ENCODE peak calls at places on chromosome 7, in five cellular contexts. Y is body of pancreas, T is PC-9, C is upper lobe of right lung, L is adrenal gland. K is an unnamed sample.
A peak's percentile ranks its signal among the peaks of the same experiment; 100 is the strongest.

GRCh38 chr7:108486291-108486966 is 30.2 kb upstream of the NRCAM start:
- DNase-seq in Y (no peak), T (no peak), C (no peak), L (no peak), K (no peak)

GRCh38 chr7:36677769-36678435 is 46.4 kb downstream of the AOAH start:
- DNase-seq in Y (no peak), T (no peak), C (no peak), L (no peak), K (no peak)

GRCh38 chr7:148847815-148848726 is 36.0 kb downstream of the EZH2 start:
- DNase-seq in Y (no peak), T (no peak), C (no peak), L (no peak), K (no peak)

GRCh38 chr7:139648941-139649425 is 125.5 kb downstream of the CLEC2L start:
- DNase-seq in Y (peak; percentile 25), T (no peak), C (peak; percentile 70), L (no peak), K (no peak)

GRCh38 chr7:14748461-14748860 is 154.1 kb downstream of the DGKB start:
- DNase-seq in Y (no peak), T (no peak), C (no peak), L (no peak), K (no peak)

GRCh38 chr7:34091330-34091917 is 186.1 kb downstream of the BMPER start:
- DNase-seq in Y (peak; percentile 21), T (no peak), C (no peak), L (no peak), K (peak; percentile 14)

GRCh38 chr7:148791506-148791905 is 92.6 kb downstream of the EZH2 start:
- DNase-seq in Y (no peak), T (no peak), C (no peak), L (peak; percentile 46), K (no peak)

GRCh38 chr7:25851332-25852248 is 300.4 kb upstream of the NFE2L3 start:
- DNase-seq in Y (peak; percentile 81), T (peak; percentile 58), C (peak; percentile 86), L (peak; percentile 88), K (peak; percentile 85)

GRCh38 chr7:151115121-151115835 is 29.0 kb downstream of the AGAP3 start:
- DNase-seq in Y (peak; percentile 37), T (no peak), C (no peak), L (no peak), K (no peak)

GRCh38 chr7:106101726-106102125 is 10.4 kb downstream of the SYPL1 start:
- DNase-seq in Y (no peak), T (no peak), C (no peak), L (no peak), K (no peak)

GRCh38 chr7:106098889-106099288 is 13.2 kb downstream of the SYPL1 start:
- DNase-seq in Y (no peak), T (no peak), C (no peak), L (no peak), K (no peak)

GRCh38 chr7:106102387-106102966 is 9.6 kb downstream of the SYPL1 start:
- DNase-seq in Y (no peak), T (no peak), C (no peak), L (no peak), K (no peak)

GRCh38 chr7:106099539-106099938 is 12.6 kb downstream of the SYPL1 start:
- DNase-seq in Y (no peak), T (no peak), C (no peak), L (no peak), K (no peak)

GRCh38 chr7:106100863-106101262 is 11.2 kb downstream of the SYPL1 start:
- DNase-seq in Y (no peak), T (no peak), C (no peak), L (no peak), K (no peak)
- H3K4me1 ChIP-seq in Y (peaks cover 28% of the 10 kb centered on the region), T (no peaks in the 10 kb centered on the region), C (peaks cover 17% of the 10 kb centered on the region), L (peaks cover 41% of the 10 kb centered on the region), K (no peaks in the 10 kb centered on the region)

GRCh38 chr7:66078067-66078466 is 2.4 kb downstream of the ASL start:
- DNase-seq in Y (no peak), T (no peak), C (no peak), L (no peak), K (no peak)

GRCh38 chr7:66088861-66089838 is 13.5 kb downstream of the ASL start:
- DNase-seq in Y (no peak), T (no peak), C (no peak), L (no peak), K (no peak)

GRCh38 chr7:66082083-66082482 is 6.5 kb downstream of the ASL start:
- DNase-seq in Y (no peak), T (no peak), C (no peak), L (no peak), K (no peak)

GRCh38 chr7:66082886-66083415 is 7.3 kb downstream of the ASL start:
- DNase-seq in Y (no peak), T (no peak), C (no peak), L (no peak), K (no peak)

DNA sequence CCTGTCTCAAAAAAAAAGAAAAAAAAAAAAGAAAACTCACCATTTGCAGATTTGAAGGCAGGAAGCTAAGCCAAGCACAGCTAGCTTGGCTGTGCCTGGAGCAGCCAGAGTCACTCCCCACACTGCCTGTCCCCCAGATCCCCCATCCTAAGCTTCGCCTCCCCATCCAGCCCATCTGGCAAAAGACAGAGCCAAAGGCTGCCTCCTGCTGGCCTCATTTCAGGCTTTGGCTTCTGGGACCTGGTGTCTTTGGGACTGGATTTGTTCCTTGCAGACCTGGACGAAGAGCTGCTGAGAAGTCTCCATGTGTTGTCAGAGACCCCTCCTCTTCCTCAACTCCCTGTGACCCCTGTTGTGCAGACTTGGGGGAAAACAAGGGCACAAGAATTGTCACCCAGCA is 8.1 kb downstream of the ASL start:
- DNase-seq in Y (no peak), T (no peak), C (no peak), L (no peak), K (no peak)
- TF ChIP-seq CTCF in Y (no peak), T (no peak), C (no peak), L (no peak), K (peak; percentile 7)

GRCh38 chr7:107196834-107197610 is 28.2 kb downstream of the HBP1 start:
- DNase-seq in Y (no peak), T (no peak), C (no peak), L (no peak), K (no peak)

GRCh38 chr7:107190090-107190489 is 21.3 kb downstream of the HBP1 start:
- DNase-seq in Y (no peak), T (no peak), C (no peak), L (no peak), K (no peak)

GRCh38 chr7:107194051-107194450 is 25.2 kb downstream of the HBP1 start:
- DNase-seq in Y (no peak), T (no peak), C (no peak), L (no peak), K (no peak)
- H3K36me3 ChIP-seq in Y (no peaks in the 10 kb centered on the region), T (peaks cover 44% of the 10 kb centered on the region), C (peaks cover 92% of the 10 kb centered on the region), L (peaks cover 65% of the 10 kb centered on the region), K (peaks cover 15% of the 10 kb centered on the region)

GRCh38 chr7:112201839-112202238 is 4.4 kb downstream of the DOCK4 start:
- DNase-seq in Y (no peak), T (no peak), C (no peak), L (no peak), K (no peak)
- H3K4me1 ChIP-seq in Y (peaks cover 11% of the 10 kb centered on the region), T (peaks cover 25% of the 10 kb centered on the region), C (peaks cover 17% of the 10 kb centered on the region), L (peaks cover 8% of the 10 kb centered on the region), K (no peaks in the 10 kb centered on the region)

DNA sequence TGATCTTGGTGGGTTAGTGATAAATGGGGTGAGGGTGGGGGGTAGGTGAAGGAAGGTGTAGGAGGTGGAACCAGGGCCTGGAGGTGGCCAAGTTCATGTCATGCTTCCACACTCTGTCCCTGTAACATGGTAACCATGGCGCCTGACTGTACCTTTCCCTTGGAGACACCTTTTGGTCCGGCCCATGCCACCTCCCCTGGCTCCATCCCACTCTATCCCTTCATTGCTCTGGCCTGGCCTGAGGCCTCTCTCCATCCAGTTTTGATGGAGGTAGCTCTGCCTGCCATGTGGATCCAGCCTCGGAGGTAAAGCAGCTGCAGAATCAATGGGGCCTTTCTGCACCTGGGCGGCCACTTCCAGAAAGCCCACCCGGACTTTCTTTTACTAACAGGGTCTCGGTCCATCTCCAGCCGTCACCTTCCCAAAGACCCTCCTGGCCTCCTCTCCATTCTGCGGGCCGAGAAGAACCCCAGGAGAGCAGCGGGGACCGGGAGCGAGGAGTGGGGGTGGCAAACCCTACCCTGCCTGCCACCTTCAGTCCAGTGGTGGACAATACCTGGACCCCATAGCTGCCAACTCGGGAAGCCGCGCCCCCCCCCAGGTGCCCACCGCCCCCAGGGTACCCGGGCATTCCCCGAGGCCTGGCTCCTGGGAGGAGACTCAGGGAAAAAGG is 504 bp upstream of the TRRAP start:
- DNase-seq in Y (peak; percentile 12), T (no peak), C (peak; percentile 52), L (no peak), K (no peak)
- TF ChIP-seq CTCF in Y (no peak), T (no peak), C (no peak), L (no peak), K (no peak)

DNA sequence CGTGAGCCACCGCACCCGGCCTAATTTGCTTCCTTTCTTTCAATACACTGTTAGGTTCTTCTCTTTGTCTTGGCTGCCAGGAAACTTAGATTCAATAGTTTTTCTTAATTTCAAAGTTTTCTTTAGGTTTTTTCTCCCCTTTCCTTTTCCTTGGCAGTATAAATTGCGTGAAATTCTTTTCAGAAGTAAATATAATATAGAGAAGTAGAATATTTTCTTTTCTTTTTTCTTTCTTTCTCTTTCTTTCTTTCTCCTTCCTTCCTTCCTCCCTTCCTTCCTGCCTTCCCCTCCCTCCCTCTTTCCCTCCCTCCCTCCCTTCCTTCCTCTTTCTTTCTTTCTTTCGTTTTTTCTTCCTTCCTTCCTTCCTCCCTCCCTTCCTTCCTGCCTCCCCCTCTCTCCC is 1.7 kb downstream of the LRGUK start:
- DNase-seq in Y (no peak), T (no peak), C (no peak), L (no peak), K (no peak)
- H3K36me3 ChIP-seq in Y (no peaks in the 10 kb centered on the region), T (no peaks in the 10 kb centered on the region), C (no peaks in the 10 kb centered on the region), L (no peaks in the 10 kb centered on the region), K (no peaks in the 10 kb centered on the region)

GRCh38 chr7:76303829-76304505 is 1.5 kb downstream of the HSPB1 start:
- DNase-seq in Y (peak; percentile 60), T (no peak), C (no peak), L (no peak), K (no peak)

GRCh38 chr7:76303057-76303828 is 770 bp downstream of the HSPB1 start:
- DNase-seq in Y (peak; percentile 89), T (peak; percentile 88), C (peak; percentile 94), L (peak; percentile 90), K (peak; percentile 87)

GRCh38 chr7:76300210-76300731 is 2.2 kb upstream of the HSPB1 start:
- DNase-seq in Y (peak; percentile 90), T (peak; percentile 63), C (no peak), L (no peak), K (no peak)

GRCh38 chr7:76301000-76301399 is 1.5 kb upstream of the HSPB1 start:
- DNase-seq in Y (no peak), T (no peak), C (no peak), L (no peak), K (no peak)

DNA sequence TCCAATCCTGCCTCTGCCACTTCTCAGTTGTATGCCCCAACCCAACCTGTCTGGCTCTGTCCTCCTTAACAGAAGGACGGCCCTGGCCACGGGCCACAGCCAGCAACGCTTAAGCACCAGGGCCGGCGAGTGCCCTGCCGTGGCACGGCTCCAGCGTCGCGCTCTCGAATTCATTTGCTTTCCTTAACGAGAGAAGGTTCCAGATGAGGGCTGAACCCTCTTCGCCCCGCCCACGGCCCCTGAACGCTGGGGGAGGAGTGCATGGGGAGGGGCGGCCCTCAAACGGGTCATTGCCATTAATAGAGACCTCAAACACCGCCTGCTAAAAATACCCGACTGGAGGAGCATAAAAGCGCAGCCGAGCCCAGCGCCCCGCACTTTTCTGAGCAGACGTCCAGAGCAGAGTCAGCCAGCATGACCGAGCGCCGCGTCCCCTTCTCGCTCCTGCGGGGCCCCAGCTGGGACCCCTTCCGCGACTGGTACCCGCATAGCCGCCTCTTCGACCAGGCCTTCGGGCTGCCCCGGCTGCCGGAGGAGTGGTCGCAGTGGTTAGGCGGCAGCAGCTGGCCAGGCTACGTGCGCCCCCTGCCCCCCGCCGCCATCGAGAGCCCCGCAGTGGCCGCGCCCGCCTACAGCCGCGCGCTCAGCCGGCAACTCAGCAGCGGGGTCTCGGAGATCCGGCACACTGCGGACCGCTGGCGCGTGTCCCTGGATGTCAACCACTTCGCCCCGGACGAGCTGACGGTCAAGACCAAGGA is at the start of gene HSPB1:
- DNase-seq in Y (peak; percentile 98), T (peak; percentile 83), C (peak; percentile 99), L (peak; percentile 96), K (peak; percentile 84)
- H3K4me1 ChIP-seq in Y (peaks cover 85% of the 10 kb centered on the region), T (peaks cover 50% of the 10 kb centered on the region), C (peaks cover 32% of the 10 kb centered on the region), L (peaks cover 22% of the 10 kb centered on the region), K (no peaks in the 10 kb centered on the region)

K was measured in BE2C.